ENCODE peak calls at places on chromosome 9, in four cellular contexts. N is SK-N-SH, I is K562, G is GM12878. R is an unnamed sample.

GRCh38 chr9:115121140-115121710 is 3.3 kb upstream of the TNC start:
- DNase-seq in N (no peak), I (no peak), G (no peak), R (no peak)

GRCh38 chr9:104858271-104858670 is 69.7 kb downstream of the ABCA1 start:
- DNase-seq in N (no peak), I (no peak), G (no peak), R (no peak)

GRCh38 chr9:84146893-84147705 is 166.5 kb downstream of the RMI1 start:
- DNase-seq in N (no peak), I (no peak), G (no peak), R (no peak)

GRCh38 chr9:120710110-120710981 is 3.9 kb downstream of the MEGF9 start:
- DNase-seq in N (peak; percentile 39), I (no peak), G (no peak), R (peak; percentile 81)

GRCh38 chr9:127937383-127938297 is at the start of gene DPM2:
- DNase-seq in N (peak; percentile 93), I (peak; percentile 90), G (peak; percentile 62), R (peak; percentile 73)

GRCh38 chr9:21616082-21616778 is 134.1 kb upstream of the IFNE start:
- DNase-seq in N (no peak), I (no peak), G (no peak), R (no peak)

GRCh38 chr9:72352911-72353388 is 12.1 kb downstream of the ZFAND5 start:
- DNase-seq in N (no peak), I (no peak), G (no peak), R (no peak)

GRCh38 chr9:111994831-111995458 is 98.3 kb downstream of the UGCG start:
- DNase-seq in N (no peak), I (no peak), G (peak; percentile 81), R (no peak)

GRCh38 chr9:14989811-14990210 is 79.6 kb upstream of the FREM1 start:
- DNase-seq in N (no peak), I (no peak), G (no peak), R (no peak)

GRCh38 chr9:124831642-124832364 is 21.5 kb upstream of the WDR38 start:
- DNase-seq in N (no peak), I (no peak), G (no peak), R (no peak)

GRCh38 chr9:106932178-106932577 is 69.2 kb downstream of the ZNF462 start:
- DNase-seq in N (no peak), I (no peak), G (no peak), R (no peak)

GRCh38 chr9:114038724-114039313 is 39.3 kb downstream of the AMBP start:
- DNase-seq in N (no peak), I (no peak), G (no peak), R (no peak)

GRCh38 chr9:120412425-120412951 is 167.5 kb downstream of the CDK5RAP2 start:
- DNase-seq in N (no peak), I (no peak), G (no peak), R (no peak)

GRCh38 chr9:107000218-107000617 is 137.3 kb downstream of the ZNF462 start:
- DNase-seq in N (no peak), I (no peak), G (no peak), R (no peak)

GRCh38 chr9:88266416-88266815 is 121.8 kb upstream of the SPIN1 start:
- DNase-seq in N (no peak), I (no peak), G (no peak), R (no peak)

GRCh38 chr9:127973169-127974001 is 7.4 kb downstream of the EEIG1 start:
- DNase-seq in N (peak; percentile 76), I (no peak), G (no peak), R (no peak)

GRCh38 chr9:38180631-38181030 is 111.6 kb upstream of the SHB start:
- DNase-seq in N (no peak), I (no peak), G (no peak), R (no peak)

GRCh38 chr9:91770229-91770628 is 179.8 kb downstream of the ROR2 start:
- DNase-seq in N (no peak), I (no peak), G (no peak), R (no peak)

GRCh38 chr9:93950619-93951601 is 4.2 kb downstream of the BARX1 start:
- DNase-seq in N (peak; percentile 76), I (no peak), G (no peak), R (no peak)

GRCh38 chr9:6218099-6218502 is 2.5 kb downstream of the IL33 start:
- DNase-seq in N (no peak), I (no peak), G (no peak), R (no peak)

GRCh38 chr9:33517373-33517772 is 6.7 kb upstream of the ANKRD18B start:
- DNase-seq in N (peak; percentile 52), I (peak; percentile 20), G (no peak), R (peak; percentile 21)

GRCh38 chr9:122131401-122131921 is 28.1 kb downstream of the NDUFA8 start:
- DNase-seq in N (no peak), I (no peak), G (no peak), R (no peak)

GRCh38 chr9:7827792-7828191 is 28.2 kb upstream of the DMAC1 start:
- DNase-seq in N (no peak), I (no peak), G (no peak), R (no peak)

GRCh38 chr9:94925751-94926456 is 199.4 kb downstream of the AOPEP start:
- DNase-seq in N (no peak), I (no peak), G (no peak), R (no peak)

GRCh38 chr9:104027295-104027694 is 66.8 kb upstream of the SMC2 start:
- DNase-seq in N (no peak), I (no peak), G (peak; percentile 7), R (no peak)

GRCh38 chr9:113738898-113739604 is 137.1 kb upstream of the ZNF618 start:
- DNase-seq in N (peak; percentile 15), I (no peak), G (no peak), R (no peak)

GRCh38 chr9:34484678-34485077 is 26.1 kb downstream of the DNAI1 start:
- DNase-seq in N (no peak), I (no peak), G (no peak), R (no peak)

GRCh38 chr9:114691046-114691955 is 9.3 kb upstream of the TEX48 start:
- DNase-seq in N (no peak), I (no peak), G (peak; percentile 36), R (no peak)

GRCh38 chr9:3508531-3509374 is 17.0 kb downstream of the RFX3 start:
- DNase-seq in N (no peak), I (no peak), G (no peak), R (no peak)

GRCh38 chr9:27497883-27498553 is 26.1 kb upstream of the IFNK start:
- DNase-seq in N (no peak), I (no peak), G (no peak), R (no peak)

GRCh38 chr9:38068616-38068865 is 486 bp downstream of the SHB start:
- DNase-seq in N (peak; percentile 76), I (peak; percentile 70), G (no peak), R (no peak)

GRCh38 chr9:97564291-97565175 is 63.1 kb downstream of the TMOD1 start:
- DNase-seq in N (peak; percentile 83), I (no peak), G (no peak), R (no peak)

GRCh38 chr9:91147079-91147708 is 214.5 kb downstream of the AUH start:
- DNase-seq in N (no peak), I (no peak), G (no peak), R (no peak)

GRCh38 chr9:99336531-99336930 is 114.4 kb downstream of the SEC61B start:
- DNase-seq in N (no peak), I (no peak), G (no peak), R (no peak)

GRCh38 chr9:35367451-35367850 is 122.5 kb upstream of the RUSC2 start:
- DNase-seq in N (no peak), I (no peak), G (no peak), R (no peak)

GRCh38 chr9:131386258-131386657 is 7.6 kb upstream of the PRRC2B start:
- DNase-seq in N (no peak), I (no peak), G (no peak), R (no peak)

GRCh38 chr9:131387394-131387793 is 6.5 kb upstream of the PRRC2B start:
- DNase-seq in N (no peak), I (no peak), G (no peak), R (no peak)

GRCh38 chr9:131379056-131379455 is 14.8 kb upstream of the PRRC2B start:
- DNase-seq in N (no peak), I (peak; percentile 0), G (no peak), R (no peak)

GRCh38 chr9:131385296-131385695 is 8.6 kb upstream of the PRRC2B start:
- DNase-seq in N (no peak), I (no peak), G (no peak), R (no peak)

DNA sequence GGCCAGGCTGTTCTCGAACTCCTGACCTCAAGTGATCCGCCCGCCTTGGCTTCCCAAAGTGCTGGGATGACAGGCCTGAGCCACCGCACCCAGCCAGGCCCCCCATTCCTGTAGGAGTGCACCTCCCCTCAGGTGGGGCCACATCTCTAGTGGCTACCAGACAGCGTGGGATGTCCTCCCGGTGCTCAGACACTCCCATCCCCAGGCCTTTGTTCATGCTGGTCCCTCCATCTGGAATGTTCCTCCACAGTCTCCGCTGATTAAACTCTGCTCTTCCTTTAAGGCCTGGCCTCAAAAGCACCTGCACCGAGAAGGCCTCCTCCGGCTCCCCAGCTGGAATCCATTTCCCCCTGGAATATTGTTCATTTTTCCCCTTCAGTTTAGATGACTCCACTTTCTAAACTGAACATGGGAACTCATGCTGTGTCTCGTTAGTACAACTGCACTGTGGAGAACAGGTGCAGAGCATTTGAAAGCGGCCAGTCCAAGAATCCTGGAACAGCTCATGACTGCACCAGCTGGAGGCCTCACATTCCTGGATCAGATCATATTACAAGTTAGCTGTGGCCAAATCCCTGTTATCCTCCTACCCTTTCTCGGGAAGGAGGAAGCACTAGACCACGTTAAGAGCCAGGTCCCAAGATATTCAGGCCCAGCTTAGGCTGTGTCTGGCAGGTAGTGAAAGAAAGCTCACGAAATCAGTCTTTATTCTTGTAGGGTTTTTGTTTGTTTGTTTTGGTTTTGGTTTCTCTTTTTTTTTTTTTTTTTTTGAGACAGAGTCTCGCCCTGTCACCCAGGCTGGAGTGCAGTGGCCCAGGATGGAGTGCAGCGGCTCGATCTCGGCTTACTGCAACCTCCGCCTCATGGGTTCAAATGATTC is 10.8 kb upstream of the PRRC2B start:
- DNase-seq in N (no peak), I (peak; percentile 7), G (no peak), R (peak; percentile 68)
- TF ChIP-seq GABPA in N (no peak), I (no peak), G (no peak), R (no peak)

GRCh38 chr9:135864447-135865049 is 42.8 kb downstream of the CAMSAP1 start:
- DNase-seq in N (peak; percentile 76), I (peak; percentile 73), G (no peak), R (peak; percentile 10)
- TF ChIP-seq NFIC in N (no peak), I (no peak), G (no peak), R (no peak)

DNA sequence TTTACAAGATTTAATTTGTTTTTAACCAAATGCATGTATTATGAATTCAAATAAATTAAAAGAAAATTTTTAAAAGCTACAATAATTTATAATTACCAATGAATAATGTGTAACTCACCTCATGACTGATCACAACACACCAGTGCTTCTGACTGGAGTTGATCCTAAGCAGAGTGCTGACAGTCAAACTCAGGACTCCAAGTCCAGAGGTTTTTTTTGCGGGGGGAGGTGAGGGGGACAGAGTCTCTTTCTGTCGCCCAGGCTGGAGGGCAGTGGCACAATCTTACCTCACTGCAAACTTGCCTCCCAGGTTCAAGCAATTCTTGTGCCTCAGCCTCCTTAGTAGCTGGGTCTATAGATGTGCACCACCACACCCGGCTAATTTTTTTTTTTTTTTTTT is 71.0 kb upstream of the MELK start:
- DNase-seq in N (no peak), I (no peak), G (no peak), R (no peak)
- TF ChIP-seq GABPA in N (no peak), I (no peak), G (no peak), R (no peak)

DNA sequence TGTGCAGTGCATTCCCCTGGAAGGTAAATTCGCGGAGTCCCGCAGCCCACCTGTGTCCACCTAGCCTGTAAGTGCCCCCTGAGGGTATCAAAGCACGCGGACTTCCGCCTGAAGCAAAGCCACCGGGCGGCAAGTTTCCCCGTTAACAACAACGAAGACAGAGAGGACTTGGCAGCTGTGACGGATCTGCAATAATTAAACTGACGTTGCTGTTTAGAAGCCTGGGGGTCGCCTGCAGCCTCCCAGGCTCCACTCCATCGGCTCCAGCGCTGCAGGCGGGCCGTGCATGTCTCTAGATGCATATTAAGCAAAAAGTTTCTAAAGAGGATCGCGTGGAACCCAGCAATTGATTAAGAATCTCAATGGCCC is 255.0 kb downstream of the DOCK8 start:
- DNase-seq in N (no peak), I (peak; percentile 6), G (no peak), R (no peak)
- TF ChIP-seq NFIC in N (no peak), I (no peak), G (no peak), R (no peak)

R was measured in HepG2.